ENCODE peak calls at places on chromosomes 2 and 18, in six cellular contexts. One of them, this sample, is unnamed.

GRCh38 chr2:96321230-96322103 is 3.6 kb upstream of the ITPRIPL1 start:
- DNase-seq in germinal center: peak
- DNase-seq in stimulated activated CD8-positive, alpha-beta memory T cell treated with anti-CD3 and anti-CD28 coated beads, Interleukin-2, amount 100 ng/mL, for 48 hours: peak
- DNase-seq in H9: peak
- DNase-seq in substantia nigra: peak
- DNase-seq in stomach: peak
- DNase-seq in this sample: peak

GRCh38 chr18:65975536-65975935 is 224.7 kb downstream of the CDH7 start:
- DNase-seq in substantia nigra: no peak
- DNase-seq in stimulated activated CD8-positive, alpha-beta memory T cell treated with anti-CD3 and anti-CD28 coated beads, Interleukin-2, amount 100 ng/mL, for 48 hours: no peak
- DNase-seq in stomach: no peak
- DNase-seq in H9: no peak
- DNase-seq in germinal center: no peak
- DNase-seq in this sample: no peak

GRCh38 chr2:218294430-218294999 is 2.2 kb upstream of the TMBIM1 start:
- DNase-seq in H9: no peak
- DNase-seq in stimulated activated CD8-positive, alpha-beta memory T cell treated with anti-CD3 and anti-CD28 coated beads, Interleukin-2, amount 100 ng/mL, for 48 hours: no peak
- DNase-seq in stomach: peak
- DNase-seq in substantia nigra: no peak
- DNase-seq in germinal center: no peak
- DNase-seq in this sample: no peak

GRCh38 chr18:36718705-36719328 is 110.0 kb downstream of the TPGS2 start:
- DNase-seq in stimulated activated CD8-positive, alpha-beta memory T cell treated with anti-CD3 and anti-CD28 coated beads, Interleukin-2, amount 100 ng/mL, for 48 hours: no peak
- DNase-seq in germinal center: no peak
- DNase-seq in stomach: no peak
- DNase-seq in H9: no peak
- DNase-seq in substantia nigra: no peak
- DNase-seq in this sample: no peak

GRCh38 chr18:65221736-65222135 is 529.1 kb upstream of the CDH7 start:
- DNase-seq in stomach: no peak
- DNase-seq in H9: no peak
- DNase-seq in germinal center: no peak
- DNase-seq in substantia nigra: no peak
- DNase-seq in stimulated activated CD8-positive, alpha-beta memory T cell treated with anti-CD3 and anti-CD28 coated beads, Interleukin-2, amount 100 ng/mL, for 48 hours: no peak
- DNase-seq in this sample: no peak

GRCh38 chr2:241118727-241119505 is 16.8 kb upstream of the MTERF4 start:
- DNase-seq in stimulated activated CD8-positive, alpha-beta memory T cell treated with anti-CD3 and anti-CD28 coated beads, Interleukin-2, amount 100 ng/mL, for 48 hours: no peak
- DNase-seq in substantia nigra: no peak
- DNase-seq in germinal center: no peak
- DNase-seq in H9: peak
- DNase-seq in stomach: no peak
- DNase-seq in this sample: no peak

GRCh38 chr2:110097506-110098220 is 18.0 kb downstream of the MALL start:
- DNase-seq in stimulated activated CD8-positive, alpha-beta memory T cell treated with anti-CD3 and anti-CD28 coated beads, Interleukin-2, amount 100 ng/mL, for 48 hours: no peak
- DNase-seq in H9: peak
- DNase-seq in substantia nigra: no peak
- DNase-seq in stomach: no peak
- DNase-seq in germinal center: no peak
- DNase-seq in this sample: no peak

GRCh38 chr2:220078439-220078838 is 451.0 kb downstream of the SLC4A3 start:
- DNase-seq in stomach: no peak
- DNase-seq in stimulated activated CD8-positive, alpha-beta memory T cell treated with anti-CD3 and anti-CD28 coated beads, Interleukin-2, amount 100 ng/mL, for 48 hours: no peak
- DNase-seq in substantia nigra: no peak
- DNase-seq in H9: no peak
- DNase-seq in germinal center: no peak
- DNase-seq in this sample: no peak

GRCh38 chr2:161273038-161273760 is 35.0 kb upstream of the PSMD14 start:
- DNase-seq in stomach: no peak
- DNase-seq in germinal center: peak
- DNase-seq in stimulated activated CD8-positive, alpha-beta memory T cell treated with anti-CD3 and anti-CD28 coated beads, Interleukin-2, amount 100 ng/mL, for 48 hours: no peak
- DNase-seq in H9: no peak
- DNase-seq in substantia nigra: no peak
- DNase-seq in this sample: peak

GRCh38 chr18:79681484-79682387 is 2.1 kb downstream of the CTDP1 start:
- DNase-seq in stimulated activated CD8-positive, alpha-beta memory T cell treated with anti-CD3 and anti-CD28 coated beads, Interleukin-2, amount 100 ng/mL, for 48 hours: peak
- DNase-seq in H9: no peak
- DNase-seq in germinal center: no peak
- DNase-seq in stomach: no peak
- DNase-seq in substantia nigra: no peak
- DNase-seq in this sample: peak

GRCh38 chr2:140695163-140695562 is 1435.7 kb downstream of the LRP1B start:
- DNase-seq in substantia nigra: no peak
- DNase-seq in stomach: no peak
- DNase-seq in germinal center: no peak
- DNase-seq in stimulated activated CD8-positive, alpha-beta memory T cell treated with anti-CD3 and anti-CD28 coated beads, Interleukin-2, amount 100 ng/mL, for 48 hours: no peak
- DNase-seq in H9: peak
- DNase-seq in this sample: no peak

GRCh38 chr2:17429130-17429529 is 89.1 kb downstream of the RAD51AP2 start:
- DNase-seq in stomach: no peak
- DNase-seq in germinal center: no peak
- DNase-seq in H9: no peak
- DNase-seq in substantia nigra: no peak
- DNase-seq in stimulated activated CD8-positive, alpha-beta memory T cell treated with anti-CD3 and anti-CD28 coated beads, Interleukin-2, amount 100 ng/mL, for 48 hours: no peak
- DNase-seq in this sample: no peak

GRCh38 chr18:2655954-2656236 is 369 bp downstream of the SMCHD1 start:
- DNase-seq in H9: no peak
- DNase-seq in stimulated activated CD8-positive, alpha-beta memory T cell treated with anti-CD3 and anti-CD28 coated beads, Interleukin-2, amount 100 ng/mL, for 48 hours: no peak
- DNase-seq in substantia nigra: no peak
- DNase-seq in stomach: no peak
- DNase-seq in germinal center: no peak
- DNase-seq in this sample: no peak

GRCh38 chr18:51867767-51868166 is 472.2 kb upstream of the DCC start:
- DNase-seq in substantia nigra: no peak
- DNase-seq in H9: no peak
- DNase-seq in stomach: no peak
- DNase-seq in germinal center: no peak
- DNase-seq in stimulated activated CD8-positive, alpha-beta memory T cell treated with anti-CD3 and anti-CD28 coated beads, Interleukin-2, amount 100 ng/mL, for 48 hours: no peak
- DNase-seq in this sample: no peak

GRCh38 chr18:44411277-44411900 is 269.3 kb upstream of the SETBP1 start:
- DNase-seq in germinal center: no peak
- DNase-seq in stomach: no peak
- DNase-seq in H9: no peak
- DNase-seq in stimulated activated CD8-positive, alpha-beta memory T cell treated with anti-CD3 and anti-CD28 coated beads, Interleukin-2, amount 100 ng/mL, for 48 hours: no peak
- DNase-seq in substantia nigra: no peak
- DNase-seq in this sample: no peak

GRCh38 chr2:65021709-65022108 is 32.5 kb downstream of the SLC1A4 start:
- DNase-seq in H9: no peak
- DNase-seq in stomach: no peak
- DNase-seq in stimulated activated CD8-positive, alpha-beta memory T cell treated with anti-CD3 and anti-CD28 coated beads, Interleukin-2, amount 100 ng/mL, for 48 hours: no peak
- DNase-seq in substantia nigra: no peak
- DNase-seq in germinal center: no peak
- DNase-seq in this sample: no peak

GRCh38 chr2:148813603-148814065 is 61.4 kb upstream of the KIF5C start:
- DNase-seq in H9: peak
- DNase-seq in substantia nigra: no peak
- DNase-seq in stimulated activated CD8-positive, alpha-beta memory T cell treated with anti-CD3 and anti-CD28 coated beads, Interleukin-2, amount 100 ng/mL, for 48 hours: peak
- DNase-seq in stomach: peak
- DNase-seq in germinal center: peak
- DNase-seq in this sample: no peak

GRCh38 chr2:88170472-88170892 is 336 bp downstream of the THNSL2 start:
- DNase-seq in stomach: no peak
- DNase-seq in H9: no peak
- DNase-seq in stimulated activated CD8-positive, alpha-beta memory T cell treated with anti-CD3 and anti-CD28 coated beads, Interleukin-2, amount 100 ng/mL, for 48 hours: no peak
- DNase-seq in germinal center: no peak
- DNase-seq in substantia nigra: peak
- DNase-seq in this sample: no peak

GRCh38 chr2:157176602-157177001 is 80.9 kb upstream of the GALNT5 start:
- DNase-seq in stomach: no peak
- DNase-seq in germinal center: no peak
- DNase-seq in substantia nigra: no peak
- DNase-seq in H9: no peak
- DNase-seq in stimulated activated CD8-positive, alpha-beta memory T cell treated with anti-CD3 and anti-CD28 coated beads, Interleukin-2, amount 100 ng/mL, for 48 hours: no peak
- DNase-seq in this sample: no peak

GRCh38 chr2:95667480-95667879 is 75.7 kb downstream of the TRIM43 start:
- DNase-seq in stomach: no peak
- DNase-seq in substantia nigra: no peak
- DNase-seq in germinal center: no peak
- DNase-seq in stimulated activated CD8-positive, alpha-beta memory T cell treated with anti-CD3 and anti-CD28 coated beads, Interleukin-2, amount 100 ng/mL, for 48 hours: no peak
- DNase-seq in H9: no peak
- DNase-seq in this sample: no peak

GRCh38 chr2:8889978-8890377 is 52.6 kb upstream of the KIDINS220 start:
- DNase-seq in germinal center: no peak
- DNase-seq in stimulated activated CD8-positive, alpha-beta memory T cell treated with anti-CD3 and anti-CD28 coated beads, Interleukin-2, amount 100 ng/mL, for 48 hours: no peak
- DNase-seq in stomach: no peak
- DNase-seq in substantia nigra: no peak
- DNase-seq in H9: no peak
- DNase-seq in this sample: no peak

This sample was measured in KBM-7.